ENCODE peak calls at places on chromosomes 4 and X, in four cellular contexts. J, T, H and Z are unnamed samples.

GRCh38 chrX:19487520-19488200 is 27.6 kb downstream of the MAP3K15 start:
- DNase-seq in H (no peak), J (no peak), T (no peak), Z (peak; percentile 29)

GRCh38 chr4:49032440-49033161 is 46.5 kb downstream of the CWH43 start:
- DNase-seq in H (no peak), J (peak; percentile 28), T (peak; percentile 31), Z (peak; percentile 15)

GRCh38 chr4:139933104-139933503 is 220.9 kb downstream of the MAML3 start:
- DNase-seq in J (no peak), H (no peak), T (no peak), Z (no peak)

GRCh38 chrX:39755152-39756032 is 342.4 kb downstream of the BCOR start:
- DNase-seq in H (no peak), T (peak; percentile 63), J (peak; percentile 68), Z (peak; percentile 97)

GRCh38 chr4:176189891-176190795 is 5.2 kb downstream of the SPATA4 start:
- DNase-seq in H (no peak), J (no peak), T (no peak), Z (no peak)

GRCh38 chr4:182489607-182490006 is 246.4 kb downstream of the TENM3 start:
- DNase-seq in T (no peak), J (no peak), H (no peak), Z (no peak)

GRCh38 chr4:172892300-172892699 is 276.3 kb upstream of the GALNT7 start:
- DNase-seq in H (no peak), T (no peak), J (peak; percentile 26), Z (no peak)

GRCh38 chr4:186297013-186297645 is 31.1 kb downstream of the F11 start:
- DNase-seq in T (peak; percentile 32), J (peak; percentile 26), H (no peak), Z (peak; percentile 23)

GRCh38 chrX:115940888-115941332 is 229.6 kb upstream of the AGTR2 start:
- DNase-seq in H (peak; percentile 43), T (peak; percentile 83), J (no peak), Z (peak; percentile 4)
- TF ChIP-seq POLR2AphosphoS2 in H (no peak), T (no peak), J (no peak), Z (no peak)

DNA sequence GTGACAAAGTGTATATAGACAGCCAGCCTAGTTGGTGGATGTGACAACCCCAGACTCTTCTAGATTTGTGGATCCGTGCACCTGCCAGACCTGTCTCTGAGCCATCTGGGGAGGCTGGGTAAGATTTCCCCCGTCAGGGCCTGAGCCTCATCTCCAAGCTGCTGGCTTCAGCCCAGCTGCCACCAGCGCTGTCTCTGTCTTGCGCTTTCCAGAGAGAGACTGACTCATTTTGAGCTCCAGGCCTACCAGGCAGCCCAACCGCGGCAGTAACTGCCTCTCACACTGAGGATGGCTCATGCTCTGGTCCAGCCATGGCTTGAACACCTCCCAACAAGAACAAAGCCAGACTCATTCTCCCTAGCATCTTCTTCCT is 26.4 kb downstream of the NOP14 start:
- DNase-seq in H (peak; percentile 53), T (no peak), J (no peak), Z (no peak)
- TF ChIP-seq POLR2AphosphoS2 in H (no peak), T (no peak), J (no peak), Z (peak; percentile 57)

GRCh38 chrX:150483576-150483975 is 84.8 kb upstream of the MTM1 start:
- DNase-seq in J (no peak), H (no peak), T (no peak), Z (no peak)

GRCh38 chrX:150487369-150488094 is 80.9 kb upstream of the MTM1 start:
- DNase-seq in J (no peak), T (no peak), H (no peak), Z (no peak)

GRCh38 chrX:150478496-150479492 is 89.6 kb upstream of the MTM1 start:
- DNase-seq in J (no peak), T (no peak), H (no peak), Z (no peak)

GRCh38 chrX:150486011-150486410 is 82.4 kb upstream of the MTM1 start:
- DNase-seq in T (peak; percentile 20), J (peak; percentile 16), H (no peak), Z (peak; percentile 62)

GRCh38 chrX:150482537-150483217 is 85.7 kb upstream of the MTM1 start:
- DNase-seq in H (no peak), T (peak; percentile 9), J (peak; percentile 16), Z (peak; percentile 59)
- TF ChIP-seq POLR2AphosphoS2 in H (no peak), T (no peak), J (no peak), Z (no peak)

GRCh38 chrX:21438792-21439191 is 64.6 kb downstream of the CNKSR2 start:
- DNase-seq in J (no peak), H (peak; percentile 1), T (no peak), Z (no peak)
- TF ChIP-seq POLR2AphosphoS2 in J (no peak), H (no peak), T (no peak), Z (no peak)

GRCh38 chr4:77123403-77123802 is 33.6 kb upstream of the CCNG2 start:
- DNase-seq in H (no peak), J (no peak), T (no peak), Z (no peak)

GRCh38 chr4:77120888-77121508 is 36.0 kb upstream of the CCNG2 start:
- DNase-seq in T (peak; percentile 3), J (no peak), H (no peak), Z (no peak)
- TF ChIP-seq POLR2AphosphoS2 in T (no peak), J (no peak), H (no peak), Z (no peak)